ENCODE peak calls at places on chromosomes 6 and 20, in six cellular contexts. Y, Z, W, E, S and H are unnamed samples. For H3K4me1 and H3K9me3, the result is how much of the 10 kb centered on the place peaks cover.

GRCh38 chr20:23459431-23460112 is 6.9 kb upstream of the CST11 start:
- DNase-seq in Z (no peak), E (no peak), S (no peak), W (no peak), Y (no peak), H (no peak)

GRCh38 chr20:46084805-46085792 is 4.7 kb downstream of the NCOA5 start:
- DNase-seq in Y (no peak), S (no peak), E (peak), Z (no peak), W (peak), H (peak)

GRCh38 chr6:136921521-136921935 is 573 bp upstream of the SLC35D3 start:
- DNase-seq in E (no peak), Y (no peak), W (no peak), S (no peak), Z (peak), H (no peak)

GRCh38 chr6:150334790-150335783 is 33.7 kb upstream of the IYD start:
- DNase-seq in Z (no peak), S (no peak), Y (no peak), E (peak), W (peak), H (peak)

GRCh38 chr20:34815636-34816035 is 9.8 kb downstream of the NCOA6 start:
- DNase-seq in Z (no peak), E (peak), W (no peak), S (no peak), Y (no peak), H (no peak)

GRCh38 chr20:18984238-18985200 is 170.9 kb downstream of the SCP2D1 start:
- DNase-seq in Y (no peak), W (no peak), E (no peak), S (no peak), Z (peak), H (no peak)

GRCh38 chr6:106692823-106693216 is 63.4 kb downstream of the QRSL1 start:
- DNase-seq in S (no peak), Y (no peak), W (no peak), E (no peak), Z (no peak), H (no peak)

GRCh38 chr20:3166913-3167342 is 6.4 kb downstream of the LZTS3 start:
- DNase-seq in S (no peak), W (no peak), Y (no peak), E (no peak), Z (no peak), H (no peak)

GRCh38 chr6:47457370-47457769 is 20.2 kb upstream of the CD2AP start:
- DNase-seq in Y (no peak), W (no peak), Z (no peak), S (no peak), E (no peak), H (no peak)

GRCh38 chr6:129766959-129767728 is 57.2 kb upstream of the ARHGAP18 start:
- DNase-seq in S (peak), Z (peak), Y (no peak), E (peak), W (peak), H (peak)

GRCh38 chr20:62734336-62734735 is 25.7 kb downstream of the NTSR1 start:
- DNase-seq in W (no peak), S (peak), Z (no peak), E (no peak), Y (no peak), H (no peak)

GRCh38 chr6:100466410-100467143 is 1.9 kb upstream of the SIM1 start:
- DNase-seq in W (no peak), Z (no peak), S (no peak), E (no peak), Y (no peak), H (no peak)

GRCh38 chr6:11847515-11848244 is 69.1 kb upstream of the ADTRP start:
- DNase-seq in W (peak), Y (no peak), E (no peak), S (no peak), Z (no peak), H (no peak)

GRCh38 chr6:160975111-160975510 is 16.5 kb upstream of the MAP3K4 start:
- DNase-seq in E (no peak), Y (no peak), Z (no peak), W (no peak), S (no peak), H (no peak)

GRCh38 chr6:32847004-32847403 is 3.2 kb upstream of the PSMB8 start:
- DNase-seq in E (no peak), S (no peak), Y (no peak), Z (no peak), W (no peak), H (no peak)

GRCh38 chr6:91081452-91082067 is 494.7 kb upstream of the MAP3K7 start:
- DNase-seq in E (peak), Y (no peak), W (peak), S (no peak), Z (no peak), H (peak)

GRCh38 chr6:111487656-111488055 is 4.6 kb upstream of the REV3L start:
- DNase-seq in Y (no peak), W (peak), E (peak), Z (no peak), S (no peak), H (no peak)
- H3K4me1 ChIP-seq in Y (under half), W (under half), E (under half), Z (under half), S (under half), H (under half)

DNA sequence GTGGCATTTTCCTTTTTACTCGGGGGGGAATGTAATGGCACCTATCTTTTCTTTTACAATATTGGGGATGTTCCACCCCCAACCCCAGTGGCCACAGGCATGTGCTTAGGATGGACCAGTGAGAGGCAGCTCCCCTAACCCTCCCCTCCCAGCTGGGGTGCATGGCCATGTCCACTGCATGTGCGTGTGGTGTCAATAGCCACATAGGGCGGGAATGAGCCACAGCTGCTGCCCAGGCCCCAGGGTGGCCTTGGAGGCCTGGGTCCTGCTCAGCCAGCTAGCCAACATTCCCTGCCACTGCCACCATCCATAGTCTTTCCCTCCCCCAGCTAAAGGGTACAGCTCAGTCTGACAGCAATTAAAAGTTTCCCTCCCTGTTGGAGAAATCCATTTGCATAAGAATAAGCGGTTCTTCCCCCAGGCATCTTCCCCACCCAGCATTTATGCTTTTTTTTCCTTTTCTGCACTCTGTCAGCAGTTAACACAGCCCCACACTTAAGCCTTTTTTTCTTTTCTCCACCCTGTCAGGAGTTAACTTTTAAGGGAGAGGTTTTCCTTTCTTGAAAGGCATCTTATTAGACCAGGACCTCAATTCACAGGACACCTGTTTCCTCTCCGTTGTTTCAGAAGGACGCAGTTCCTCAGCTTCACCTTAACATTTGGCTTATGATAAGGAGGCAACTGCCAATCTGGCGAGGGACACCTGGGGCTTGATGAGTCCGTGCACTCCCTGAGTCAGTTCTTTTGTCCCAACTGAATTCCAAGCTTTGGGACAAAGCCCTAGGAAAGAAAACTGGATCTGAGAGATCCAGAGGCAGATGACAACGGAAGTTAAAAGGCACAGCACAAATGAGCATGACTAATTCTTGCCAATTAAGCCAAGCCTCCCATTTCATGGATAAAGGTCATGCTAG is 121.4 kb downstream of the TPBG start:
- DNase-seq in Y (no peak), W (no peak), S (no peak), Z (no peak), E (no peak), H (peak)
- H3K9me3 ChIP-seq in Y (under half), W (under half), S (half or more), Z (under half), E (under half), H (under half)

GRCh38 chr6:26362093-26362835 is 2.7 kb upstream of the BTN3A2 start:
- DNase-seq in S (no peak), E (no peak), Y (no peak), Z (no peak), W (no peak), H (no peak)
- H3K4me1 ChIP-seq in S (under half), E (under half), Y (under half), Z (under half), W (under half), H (under half)

DNA sequence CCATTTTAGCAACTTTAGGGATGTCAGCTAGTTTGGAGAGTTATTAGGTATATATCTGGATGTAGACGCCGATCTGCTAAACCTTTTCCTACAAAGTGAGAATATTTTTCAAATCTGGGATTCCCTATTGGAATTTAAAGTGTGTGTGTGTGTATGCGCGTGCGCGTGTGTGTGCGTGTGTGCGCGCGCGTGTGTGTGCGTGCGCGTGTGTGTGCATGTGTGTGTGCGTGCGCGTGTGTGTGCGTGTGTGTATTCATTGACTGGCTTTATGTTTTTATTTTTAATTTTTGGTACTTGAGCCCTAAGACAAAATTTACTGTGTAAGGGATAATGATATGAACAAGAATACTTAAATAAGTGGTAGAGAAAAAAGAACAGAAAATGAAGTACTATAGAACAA is 8.1 kb downstream of the PRL start:
- DNase-seq in S (no peak), E (no peak), Y (no peak), Z (no peak), W (no peak), H (no peak)
- H3K9me3 ChIP-seq in S (under half), E (under half), Y (under half), Z (under half), W (under half), H (under half)

DNA sequence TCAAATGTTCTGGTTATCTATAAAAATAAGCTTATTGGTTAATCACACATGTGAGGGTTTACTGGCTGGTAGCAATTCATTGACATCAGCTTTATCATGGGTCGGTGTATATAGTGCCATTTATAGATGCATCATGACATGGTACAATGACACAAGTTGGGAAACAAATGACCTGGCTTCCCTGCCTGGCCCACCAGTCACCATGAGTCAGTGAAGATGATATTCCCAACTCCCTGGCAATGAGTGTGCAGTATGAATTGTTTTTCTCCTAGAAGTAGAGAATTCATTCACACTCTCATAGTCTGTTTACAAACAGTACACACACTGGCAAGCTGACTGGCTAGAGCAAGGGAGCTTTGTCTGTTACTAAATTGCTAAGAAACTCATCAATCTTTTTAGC is 37.2 kb upstream of the CALHM6 start:
- DNase-seq in W (no peak), Z (no peak), S (no peak), Y (no peak), E (no peak), H (no peak)
- H3K4me1 ChIP-seq in W (under half), Z (under half), S (under half), Y (under half), E (under half), H (under half)